ENCODE peak calls at places on chromosome 6, in seven cellular contexts. One of them, this sample, is unnamed.

GRCh38 chr6:52511572-52512151 is 65.2 kb downstream of the TRAM2 start:
- DNase-seq in kidney tubule cell: peak
- DNase-seq in right cardiac atrium: no peak
- DNase-seq in naive B cell: no peak
- DNase-seq in AG08395: no peak
- DNase-seq in LoVo: no peak
- DNase-seq in IMR-90: peak
- DNase-seq in this sample: no peak

GRCh38 chr6:137493218-137494038 is 766 bp downstream of the OLIG3 start:
- DNase-seq in right cardiac atrium: peak
- DNase-seq in IMR-90: no peak
- DNase-seq in AG08395: no peak
- DNase-seq in naive B cell: no peak
- DNase-seq in kidney tubule cell: no peak
- DNase-seq in LoVo: no peak
- DNase-seq in this sample: no peak

GRCh38 chr6:34517461-34517868 is 38.7 kb downstream of the SPDEF start:
- DNase-seq in kidney tubule cell: no peak
- DNase-seq in AG08395: no peak
- DNase-seq in IMR-90: no peak
- DNase-seq in naive B cell: no peak
- DNase-seq in right cardiac atrium: no peak
- DNase-seq in LoVo: no peak
- DNase-seq in this sample: no peak

GRCh38 chr6:141726158-141726557 is 406.6 kb upstream of the GJE1 start:
- DNase-seq in AG08395: no peak
- DNase-seq in LoVo: no peak
- DNase-seq in kidney tubule cell: no peak
- DNase-seq in naive B cell: no peak
- DNase-seq in right cardiac atrium: no peak
- DNase-seq in IMR-90: no peak
- DNase-seq in this sample: no peak

GRCh38 chr6:31086788-31087440 is 25.5 kb downstream of the C6orf15 start:
- DNase-seq in right cardiac atrium: no peak
- DNase-seq in naive B cell: no peak
- DNase-seq in LoVo: peak
- DNase-seq in kidney tubule cell: peak
- DNase-seq in IMR-90: peak
- DNase-seq in AG08395: peak
- DNase-seq in this sample: no peak

GRCh38 chr6:41284726-41285125 is 1.8 kb downstream of the TREM1 start:
- DNase-seq in LoVo: no peak
- DNase-seq in right cardiac atrium: no peak
- DNase-seq in AG08395: peak
- DNase-seq in kidney tubule cell: peak
- DNase-seq in IMR-90: peak
- DNase-seq in naive B cell: no peak
- DNase-seq in this sample: no peak

GRCh38 chr6:119284861-119285521 is 64.6 kb downstream of the MAN1A1 start:
- DNase-seq in LoVo: no peak
- DNase-seq in IMR-90: no peak
- DNase-seq in AG08395: no peak
- DNase-seq in naive B cell: no peak
- DNase-seq in right cardiac atrium: no peak
- DNase-seq in kidney tubule cell: no peak
- DNase-seq in this sample: no peak

GRCh38 chr6:108492131-108492766 is 68.5 kb upstream of the FOXO3 start:
- DNase-seq in kidney tubule cell: peak
- DNase-seq in IMR-90: peak
- DNase-seq in naive B cell: peak
- DNase-seq in right cardiac atrium: no peak
- DNase-seq in AG08395: peak
- DNase-seq in LoVo: peak
- DNase-seq in this sample: peak

GRCh38 chr6:16031278-16031981 is 97.5 kb upstream of the MYLIP start:
- DNase-seq in right cardiac atrium: no peak
- DNase-seq in naive B cell: no peak
- DNase-seq in IMR-90: no peak
- DNase-seq in LoVo: no peak
- DNase-seq in kidney tubule cell: no peak
- DNase-seq in AG08395: no peak
- DNase-seq in this sample: no peak

GRCh38 chr6:138719011-138719635 is 54.4 kb upstream of the CCDC28A start:
- DNase-seq in LoVo: no peak
- DNase-seq in naive B cell: no peak
- DNase-seq in AG08395: no peak
- DNase-seq in IMR-90: peak
- DNase-seq in kidney tubule cell: no peak
- DNase-seq in right cardiac atrium: no peak
- DNase-seq in this sample: no peak

GRCh38 chr6:12636336-12636735 is 80.2 kb upstream of the PHACTR1 start:
- DNase-seq in naive B cell: no peak
- DNase-seq in IMR-90: no peak
- DNase-seq in AG08395: no peak
- DNase-seq in kidney tubule cell: no peak
- DNase-seq in right cardiac atrium: no peak
- DNase-seq in LoVo: no peak
- DNase-seq in this sample: no peak

GRCh38 chr6:28940294-28940858 is 16.6 kb upstream of the TRIM27 start:
- DNase-seq in naive B cell: no peak
- DNase-seq in LoVo: peak
- DNase-seq in IMR-90: no peak
- DNase-seq in AG08395: peak
- DNase-seq in right cardiac atrium: peak
- DNase-seq in kidney tubule cell: peak
- DNase-seq in this sample: peak

GRCh38 chr6:4641461-4641860 is 134.7 kb upstream of the CDYL start:
- DNase-seq in LoVo: no peak
- DNase-seq in kidney tubule cell: no peak
- DNase-seq in AG08395: no peak
- DNase-seq in naive B cell: no peak
- DNase-seq in IMR-90: no peak
- DNase-seq in right cardiac atrium: no peak
- DNase-seq in this sample: no peak

GRCh38 chr6:45054610-45055009 is 273.5 kb upstream of the RUNX2 start:
- DNase-seq in right cardiac atrium: no peak
- DNase-seq in LoVo: no peak
- DNase-seq in kidney tubule cell: no peak
- DNase-seq in AG08395: no peak
- DNase-seq in naive B cell: no peak
- DNase-seq in IMR-90: no peak
- DNase-seq in this sample: no peak

GRCh38 chr6:162198925-162199324 is 528.6 kb downstream of the PRKN start:
- DNase-seq in right cardiac atrium: no peak
- DNase-seq in AG08395: no peak
- DNase-seq in IMR-90: no peak
- DNase-seq in naive B cell: no peak
- DNase-seq in LoVo: no peak
- DNase-seq in kidney tubule cell: no peak
- DNase-seq in this sample: no peak

GRCh38 chr6:63353282-63353630 is 33.5 kb upstream of the LGSN start:
- DNase-seq in LoVo: no peak
- DNase-seq in IMR-90: no peak
- DNase-seq in kidney tubule cell: no peak
- DNase-seq in AG08395: no peak
- DNase-seq in naive B cell: no peak
- DNase-seq in right cardiac atrium: no peak
- DNase-seq in this sample: no peak

GRCh38 chr6:128068110-128068460 is 167.2 kb upstream of the THEMIS start:
- DNase-seq in AG08395: no peak
- DNase-seq in right cardiac atrium: peak
- DNase-seq in IMR-90: no peak
- DNase-seq in LoVo: no peak
- DNase-seq in kidney tubule cell: no peak
- DNase-seq in naive B cell: no peak
- DNase-seq in this sample: no peak

GRCh38 chr6:90003069-90003800 is 109.0 kb downstream of the GJA10 start:
- DNase-seq in LoVo: peak
- DNase-seq in naive B cell: no peak
- DNase-seq in AG08395: no peak
- DNase-seq in kidney tubule cell: peak
- DNase-seq in right cardiac atrium: no peak
- DNase-seq in IMR-90: no peak
- DNase-seq in this sample: no peak

GRCh38 chr6:16324622-16325225 is 86.3 kb downstream of the GMPR start:
- DNase-seq in right cardiac atrium: no peak
- DNase-seq in naive B cell: no peak
- DNase-seq in IMR-90: peak
- DNase-seq in LoVo: no peak
- DNase-seq in AG08395: no peak
- DNase-seq in kidney tubule cell: no peak
- DNase-seq in this sample: peak

GRCh38 chr6:1786455-1787108 is 176.9 kb downstream of the FOXC1 start:
- DNase-seq in naive B cell: no peak
- DNase-seq in IMR-90: no peak
- DNase-seq in LoVo: no peak
- DNase-seq in kidney tubule cell: no peak
- DNase-seq in right cardiac atrium: no peak
- DNase-seq in AG08395: peak
- DNase-seq in this sample: no peak

GRCh38 chr6:16473908-16474791 is 235.8 kb downstream of the GMPR start:
- DNase-seq in kidney tubule cell: no peak
- DNase-seq in IMR-90: no peak
- DNase-seq in LoVo: no peak
- DNase-seq in right cardiac atrium: no peak
- DNase-seq in naive B cell: no peak
- DNase-seq in AG08395: no peak
- DNase-seq in this sample: no peak

GRCh38 chr6:93300661-93301060 is 118.7 kb downstream of the EPHA7 start:
- DNase-seq in naive B cell: no peak
- DNase-seq in AG08395: no peak
- DNase-seq in right cardiac atrium: no peak
- DNase-seq in kidney tubule cell: no peak
- DNase-seq in IMR-90: no peak
- DNase-seq in LoVo: no peak
- DNase-seq in this sample: no peak

GRCh38 chr6:75791881-75792280 is 42.8 kb downstream of the MYO6 start:
- DNase-seq in AG08395: peak
- DNase-seq in right cardiac atrium: no peak
- DNase-seq in IMR-90: no peak
- DNase-seq in kidney tubule cell: no peak
- DNase-seq in naive B cell: no peak
- DNase-seq in LoVo: no peak
- DNase-seq in this sample: no peak

GRCh38 chr6:157224957-157225574 is 98.3 kb downstream of the TMEM242 start:
- DNase-seq in IMR-90: no peak
- DNase-seq in naive B cell: no peak
- DNase-seq in LoVo: no peak
- DNase-seq in kidney tubule cell: no peak
- DNase-seq in right cardiac atrium: peak
- DNase-seq in AG08395: no peak
- DNase-seq in this sample: no peak

GRCh38 chr6:38697846-38698245 is 5.1 kb downstream of the GLO1 start:
- DNase-seq in LoVo: no peak
- DNase-seq in AG08395: no peak
- DNase-seq in naive B cell: no peak
- DNase-seq in right cardiac atrium: no peak
- DNase-seq in IMR-90: no peak
- DNase-seq in kidney tubule cell: no peak
- DNase-seq in this sample: no peak